ENCODE peak calls at places on chromosomes 2 and 18, in ten cellular contexts. H is heart right ventricle, D is RWPE1, F is upper lobe of right lung, W is choroid plexus epithelial cell, M is SK-N-SH, B is cardiac fibroblast, Z is fibroblast of the aortic adventitia, I is HFF-Myc, X is B cell. K is an unnamed sample.

GRCh38 chr2:240585101-240585500 is 1.4 kb upstream of the CAPN10 start:
- DNase-seq in Z (no peak), M (no peak), I (no peak), W (no peak), H (peak; percentile 5), D (no peak), F (peak; percentile 26), B (no peak), X (peak; percentile 63), K (no peak)

GRCh38 chr18:492451-492850 is 8.1 kb downstream of the COLEC12 start:
- DNase-seq in M (no peak), W (no peak), B (no peak), D (no peak), I (no peak), F (no peak), X (no peak), H (no peak), Z (peak; percentile 69), K (no peak)

GRCh38 chr2:219684721-219685689 is 57.6 kb downstream of the SLC4A3 start:
- DNase-seq in B (peak; percentile 86), D (peak; percentile 93), I (no peak), Z (peak; percentile 92), M (no peak), H (peak; percentile 44), W (peak; percentile 77), F (peak; percentile 86), X (peak; percentile 57), K (no peak)

GRCh38 chr18:12307871-12308385 is at the start of gene TUBB6:
- DNase-seq in X (peak; percentile 73), I (no peak), Z (peak; percentile 77), H (peak; percentile 84), F (peak; percentile 88), M (peak; percentile 90), B (peak; percentile 82), D (peak; percentile 78), W (peak; percentile 73), K (no peak)

GRCh38 chr18:13639196-13639595 is 87.2 kb downstream of the FAM210A start:
- DNase-seq in Z (no peak), M (no peak), W (no peak), X (no peak), H (no peak), B (no peak), I (no peak), D (no peak), F (no peak), K (no peak)

GRCh38 chr18:5759169-5759568 is 136.2 kb downstream of the TMEM200C start:
- DNase-seq in Z (no peak), X (no peak), H (no peak), D (no peak), W (no peak), F (no peak), B (no peak), I (no peak), M (no peak), K (no peak)

GRCh38 chr2:118539290-118539689 is 308.2 kb downstream of the EN1 start:
- DNase-seq in X (no peak), M (no peak), F (no peak), Z (peak; percentile 52), B (peak; percentile 47), D (peak; percentile 10), I (no peak), H (no peak), W (peak; percentile 60), K (no peak)

GRCh38 chr2:195562624-195563566 is 94.1 kb upstream of the SLC39A10 start:
- DNase-seq in W (peak; percentile 33), M (peak; percentile 31), H (no peak), X (no peak), D (no peak), F (no peak), Z (peak; percentile 40), B (no peak), I (no peak), K (no peak)

GRCh38 chr18:56380682-56381081 is 257.7 kb downstream of the TXNL1 start:
- DNase-seq in M (no peak), D (no peak), I (no peak), W (no peak), H (no peak), B (no peak), Z (no peak), F (no peak), X (no peak), K (no peak)

GRCh38 chr2:109125595-109126500 is 3.2 kb upstream of the SH3RF3 start:
- DNase-seq in B (peak; percentile 95), W (peak; percentile 94), X (no peak), F (no peak), I (peak; percentile 83), H (no peak), D (peak; percentile 91), M (no peak), Z (peak; percentile 99), K (no peak)

GRCh38 chr2:233075966-233076339 is 15.8 kb downstream of the INPP5D start:
- DNase-seq in H (no peak), F (no peak), B (no peak), D (no peak), Z (no peak), X (peak; percentile 77), M (no peak), W (no peak), I (no peak), K (no peak)

GRCh38 chr2:196372811-196373664 is 201.7 kb upstream of the STK17B start:
- DNase-seq in M (no peak), D (no peak), Z (peak; percentile 75), B (peak; percentile 45), I (no peak), X (no peak), W (peak; percentile 46), F (no peak), H (no peak), K (no peak)

GRCh38 chr2:74886251-74886650 is 52.3 kb downstream of the HK2 start:
- DNase-seq in W (no peak), Z (no peak), B (no peak), D (no peak), M (no peak), H (no peak), F (no peak), I (no peak), X (no peak), K (no peak)

GRCh38 chr18:34591920-34592444 is 118.1 kb upstream of the DTNA start:
- DNase-seq in F (no peak), H (no peak), W (no peak), I (no peak), B (no peak), X (no peak), M (no peak), Z (no peak), D (no peak), K (no peak)

DNA sequence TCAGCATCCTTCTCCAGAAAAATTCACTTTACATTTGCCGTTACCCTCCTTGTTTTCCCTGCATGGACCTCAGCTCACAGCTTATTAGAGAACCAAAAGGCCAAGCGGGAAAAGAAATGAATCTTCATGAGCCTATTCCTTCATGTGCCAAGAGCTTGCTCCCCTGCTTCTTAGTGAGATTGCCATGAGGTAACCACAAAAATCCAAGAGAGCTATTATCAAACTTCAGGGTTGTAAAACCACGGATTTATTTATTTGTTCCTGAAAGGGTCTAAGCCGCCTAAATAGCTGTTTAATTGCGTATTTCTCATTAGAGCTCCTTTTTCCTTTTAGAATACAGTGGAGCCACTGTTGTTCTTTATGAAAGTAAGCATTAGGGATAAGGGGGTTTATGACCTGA is 58.0 kb downstream of the SRD5A2 start:
- DNase-seq in D (no peak), B (no peak), F (no peak), H (no peak), W (no peak), M (no peak), X (no peak), I (no peak), Z (no peak), K (no peak)
- TF ChIP-seq CTCF in D (no peak), B (no peak), F (no peak), H (no peak), W (no peak), M (no peak), X (no peak), I (no peak), Z (no peak), K (no peak)

GRCh38 chr2:24830351-24830750 is 37.1 kb downstream of the CENPO start:
- DNase-seq in Z (peak; percentile 14), F (no peak), M (peak; percentile 41), W (peak; percentile 73), I (no peak), H (no peak), B (peak; percentile 59), D (no peak), X (no peak), K (peak; percentile 3)
- TF ChIP-seq CTCF in Z (no peak), F (no peak), M (no peak), W (peak; percentile 66), I (no peak), H (no peak), B (peak; percentile 18), D (no peak), X (no peak), K (no peak)

GRCh38 chr18:54720590-54720989 is 107.7 kb upstream of the RAB27B start:
- DNase-seq in X (no peak), W (peak; percentile 52), D (no peak), I (no peak), H (no peak), F (no peak), Z (no peak), B (no peak), M (no peak), K (no peak)

GRCh38 chr18:54718436-54718773 is 109.9 kb upstream of the RAB27B start:
- DNase-seq in Z (no peak), B (no peak), I (no peak), X (no peak), D (no peak), H (no peak), M (no peak), F (no peak), W (no peak), K (no peak)

GRCh38 chr18:54713386-54713785 is 114.9 kb upstream of the RAB27B start:
- DNase-seq in D (no peak), F (no peak), W (no peak), M (no peak), Z (no peak), X (no peak), H (no peak), B (no peak), I (no peak), K (no peak)

GRCh38 chr18:54716586-54716985 is 111.7 kb upstream of the RAB27B start:
- DNase-seq in Z (no peak), W (no peak), H (no peak), F (no peak), I (no peak), M (no peak), D (no peak), X (no peak), B (no peak), K (no peak)

GRCh38 chr18:54717673-54718435 is 110.4 kb upstream of the RAB27B start:
- DNase-seq in X (peak; percentile 11), I (no peak), Z (no peak), W (peak; percentile 52), F (no peak), H (no peak), D (no peak), B (peak; percentile 32), M (peak; percentile 56), K (no peak)
- TF ChIP-seq CTCF in X (no peak), I (no peak), Z (no peak), W (no peak), F (no peak), H (no peak), D (no peak), B (no peak), M (no peak), K (no peak)

DNA sequence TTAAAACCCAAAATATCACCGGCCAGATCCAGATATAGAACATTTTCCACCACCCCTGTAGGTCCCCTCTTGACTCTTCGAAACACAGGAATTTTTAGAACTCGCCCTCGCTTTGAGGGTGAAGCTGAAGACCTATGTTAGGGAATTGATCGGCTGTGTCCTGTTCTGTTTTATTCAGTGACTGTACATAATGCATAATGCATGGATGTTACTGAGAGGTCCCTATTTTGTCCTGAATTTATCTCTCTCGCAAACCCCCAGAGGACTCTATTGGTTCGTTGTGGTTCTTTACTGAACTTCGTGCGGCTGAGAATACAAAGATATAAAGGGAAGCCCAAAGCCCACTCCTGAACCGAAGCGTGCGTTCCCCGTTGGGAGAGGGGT is 417 bp upstream of the EIF5B start:
- DNase-seq in W (no peak), X (no peak), H (no peak), F (no peak), B (no peak), I (no peak), Z (no peak), M (no peak), D (peak; percentile 45), K (no peak)
- TF ChIP-seq CTCF in W (no peak), X (no peak), H (no peak), F (no peak), B (no peak), I (no peak), Z (no peak), M (no peak), D (no peak), K (no peak)